ENCODE peak calls at places on chromosomes 11 and 22, in eight cellular contexts. X is GM12878, S is HepG2, J is HCT116, D is GM23338, N is K562, F is Panc1, O is upper lobe of left lung. B is an unnamed sample.

GRCh38 chr11:12356944-12357655 is 20.3 kb upstream of the PARVA start:
- ATAC-seq in D (peak), J (no peak), S (no peak), O (no peak), X (no peak), N (no peak), F (no peak), B (no peak)

GRCh38 chr22:39223091-39223710 is 21.6 kb downstream of the PDGFB start:
- ATAC-seq in O (no peak), N (no peak), D (no peak), S (no peak), X (no peak), J (no peak), F (no peak), B (no peak)

GRCh38 chr11:63491614-63492372 is 826 bp upstream of the PLAAT5 start:
- ATAC-seq in S (peak), F (peak), D (no peak), N (peak), J (no peak), O (peak), X (no peak), B (no peak)

GRCh38 chr11:129435499-129436245 is 60.0 kb downstream of the BARX2 start:
- ATAC-seq in N (no peak), O (no peak), X (no peak), S (no peak), F (no peak), J (no peak), D (no peak), B (no peak)

GRCh38 chr11:10075141-10075540 is 218.9 kb downstream of the SBF2 start:
- ATAC-seq in X (no peak), J (no peak), D (no peak), S (no peak), N (no peak), O (no peak), F (no peak), B (no peak)

GRCh38 chr11:7893792-7894191 is 37.3 kb downstream of the OR10A6 start:
- ATAC-seq in F (no peak), D (no peak), S (no peak), X (no peak), N (no peak), O (peak), J (no peak), B (no peak)

GRCh38 chr11:10503777-10504176 is 37.2 kb downstream of the RNF141 start:
- ATAC-seq in D (no peak), F (no peak), X (no peak), J (no peak), N (no peak), S (no peak), O (no peak), B (no peak)

GRCh38 chr11:48109046-48109666 is 107.5 kb upstream of the OR4B1 start:
- ATAC-seq in X (peak), N (peak), O (peak), D (peak), S (peak), J (peak), F (peak), B (peak)

GRCh38 chr22:50102946-50103345 is 13.1 kb downstream of the MOV10L1 start:
- ATAC-seq in O (peak), N (peak), F (no peak), D (peak), S (peak), J (peak), X (peak), B (no peak)

GRCh38 chr22:29503811-29504372 is 23.9 kb downstream of the NEFH start:
- ATAC-seq in N (peak), J (no peak), X (no peak), S (no peak), F (no peak), O (no peak), D (no peak), B (no peak)

GRCh38 chr11:27473017-27473406 is 422 bp upstream of the LGR4 start:
- ATAC-seq in D (peak), N (peak), J (no peak), X (no peak), O (no peak), S (peak), F (no peak), B (peak)

GRCh38 chr11:73989156-73989555 is 6.5 kb upstream of the UCP2 start:
- ATAC-seq in J (no peak), S (no peak), D (no peak), O (no peak), F (no peak), N (peak), X (no peak), B (no peak)
- TF ChIP-seq POLR2AphosphoS5 in J (no peak), S (no peak), D (no peak), O (no peak), F (no peak), N (no peak), X (no peak), B (no peak)

DNA sequence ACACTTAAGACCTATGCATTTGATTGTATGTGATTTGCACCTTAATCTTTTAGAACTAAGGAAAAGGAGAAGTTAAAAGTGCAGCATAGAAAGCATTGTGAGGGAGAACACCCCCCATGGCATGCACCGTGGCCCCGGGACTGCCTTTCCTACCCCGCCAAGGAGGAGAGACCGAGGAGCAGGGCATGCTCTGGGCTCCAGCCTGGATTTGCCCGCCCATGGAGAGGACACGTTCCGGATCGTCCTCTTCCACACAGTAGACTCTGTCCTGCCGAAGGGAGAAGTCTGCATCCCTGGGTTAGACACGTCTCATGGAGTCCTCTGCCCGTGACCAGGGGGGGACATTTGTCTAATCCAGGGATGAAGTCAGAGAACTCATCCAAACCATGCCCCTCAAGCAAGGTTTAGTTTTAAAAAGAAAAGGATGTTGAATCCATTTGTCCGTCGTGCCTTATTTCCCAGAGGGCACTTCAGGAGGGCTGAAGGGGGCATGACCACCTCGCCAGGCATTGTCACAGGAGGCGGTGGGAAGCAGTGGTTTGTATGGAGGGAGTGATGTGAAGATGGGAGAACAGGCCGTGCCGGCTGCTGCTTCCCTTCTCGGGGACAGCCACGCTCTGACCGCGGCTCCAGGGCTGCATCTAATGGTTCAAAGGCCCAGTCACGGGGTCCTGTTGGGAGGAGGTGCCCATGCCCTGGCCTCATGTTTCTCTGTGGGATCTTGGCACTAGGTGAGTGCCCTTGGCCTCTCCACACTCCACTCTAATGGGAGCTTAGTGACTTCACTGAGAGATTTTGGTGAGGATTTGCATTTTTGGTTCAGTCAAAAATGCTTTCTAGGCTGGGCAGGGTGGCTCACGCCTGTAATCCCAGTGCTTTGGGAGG is 66.2 kb upstream of the GAL start:
- ATAC-seq in N (no peak), X (no peak), J (peak), O (peak), F (peak), D (peak), S (peak), B (no peak)
- TF ChIP-seq POLR2AphosphoS5 in N (no peak), X (no peak), J (no peak), O (no peak), F (peak), D (no peak), S (no peak), B (no peak)

GRCh38 chr22:23110190-23110921 is 31.4 kb downstream of the RSPH14 start:
- ATAC-seq in J (no peak), F (no peak), N (no peak), O (no peak), X (no peak), D (no peak), S (no peak), B (no peak)
- TF ChIP-seq POLR2AphosphoS5 in J (no peak), F (no peak), N (no peak), O (no peak), X (no peak), D (no peak), S (no peak), B (no peak)

GRCh38 chr11:44453871-44454270 is 111.6 kb upstream of the CD82 start:
- ATAC-seq in F (no peak), O (no peak), S (no peak), J (no peak), D (no peak), X (no peak), N (no peak), B (no peak)
- TF ChIP-seq POLR2AphosphoS5 in F (no peak), O (no peak), S (no peak), J (no peak), D (no peak), X (no peak), N (no peak), B (no peak)

DNA sequence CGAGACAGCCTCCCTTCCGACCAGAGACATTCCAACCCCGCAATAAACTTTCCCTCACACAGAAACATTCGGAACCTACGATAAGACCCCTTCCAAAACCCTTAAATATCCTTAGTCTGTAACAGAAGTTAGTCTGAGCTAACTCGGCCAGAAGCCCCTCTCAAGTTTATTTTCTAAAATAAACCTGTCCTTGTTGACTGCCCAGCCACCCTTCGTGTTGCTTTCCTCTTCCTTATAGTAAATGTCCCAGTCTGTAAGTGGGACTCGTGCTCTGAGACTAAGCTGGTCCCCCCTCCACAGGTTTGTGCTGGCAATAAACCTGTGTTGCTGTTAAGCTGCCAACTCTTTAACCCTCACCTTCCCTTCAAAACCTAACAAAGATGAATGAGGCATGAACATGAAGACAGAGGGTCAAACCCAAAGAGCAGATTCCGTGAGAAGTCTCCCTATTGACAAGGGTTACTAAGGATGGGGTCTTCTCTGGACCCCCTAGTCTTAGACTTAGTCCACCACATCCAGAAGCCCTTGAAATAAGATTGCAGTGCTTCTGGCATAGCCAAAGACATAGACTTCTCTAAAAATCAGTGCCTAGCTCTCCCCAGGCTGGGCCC is 18.2 kb downstream of the MIF start:
- ATAC-seq in S (no peak), X (no peak), O (no peak), N (no peak), F (no peak), J (no peak), D (no peak), B (no peak)
- TF ChIP-seq POLR2AphosphoS5 in S (no peak), X (no peak), O (no peak), N (no peak), F (no peak), J (no peak), D (no peak), B (no peak)

DNA sequence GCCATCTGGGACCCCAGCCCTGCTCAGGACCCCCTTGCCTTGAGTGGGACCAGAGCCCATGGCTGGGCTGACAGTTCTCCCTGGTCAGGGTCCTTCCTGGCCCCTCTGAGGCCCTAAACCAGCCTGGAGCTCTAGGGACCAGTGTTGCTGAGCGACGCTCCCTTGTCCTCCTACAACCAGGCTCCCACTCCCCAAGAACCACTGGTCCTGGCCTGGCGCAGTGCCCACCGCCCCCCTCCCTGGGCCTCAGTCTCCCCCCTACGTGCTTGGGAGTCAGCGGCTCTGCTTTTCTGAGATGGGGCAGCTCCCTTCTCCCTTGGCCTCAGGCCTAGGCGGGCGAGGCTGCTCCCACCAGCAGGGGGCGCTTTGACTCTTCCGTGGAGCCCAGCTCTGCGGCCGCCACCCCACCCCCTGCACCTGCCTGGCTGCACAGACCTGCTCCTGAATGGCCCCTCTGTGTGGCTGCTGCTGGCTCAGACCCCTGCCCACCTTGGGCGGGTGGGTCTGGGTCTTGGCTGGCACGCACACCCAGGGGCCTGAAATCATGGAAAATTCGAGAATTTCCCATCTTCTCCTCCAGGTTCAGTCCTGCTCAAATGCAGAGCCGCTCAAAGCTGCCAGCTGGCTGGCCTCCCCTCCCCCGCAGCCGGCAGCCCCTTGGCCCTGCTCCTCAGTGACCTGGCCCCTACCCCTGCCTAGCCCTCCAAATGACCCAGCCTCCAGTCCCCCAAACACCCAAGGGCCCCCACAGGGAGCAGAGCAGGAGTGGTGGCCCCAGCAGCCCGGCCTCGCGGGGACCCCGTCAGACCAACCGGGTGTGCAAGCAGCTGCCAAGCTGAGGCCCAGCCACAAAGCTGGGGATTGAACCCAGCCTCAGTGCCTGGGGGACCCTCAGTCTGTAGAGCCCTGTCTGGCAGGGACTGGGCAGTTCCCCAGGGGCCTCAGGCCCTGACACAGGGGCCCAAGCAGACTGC is 9.1 kb downstream of the PRR33 start:
- ATAC-seq in J (peak), D (peak), O (peak), X (peak), S (peak), N (peak), F (peak), B (peak)
- TF ChIP-seq POLR2AphosphoS5 in J (no peak), D (no peak), O (no peak), X (no peak), S (no peak), N (no peak), F (no peak), B (no peak)

GRCh38 chr11:35390737-35391682 is 28.3 kb downstream of the SLC1A2 start:
- ATAC-seq in X (peak), D (no peak), N (no peak), S (peak), F (peak), J (peak), O (peak), B (no peak)
- TF ChIP-seq POLR2AphosphoS5 in X (no peak), D (no peak), N (no peak), S (no peak), F (no peak), J (no peak), O (no peak), B (no peak)

GRCh38 chr11:46381836-46382643 is 571 bp downstream of the MDK start:
- ATAC-seq in J (peak), O (no peak), F (peak), N (peak), S (peak), D (peak), X (peak), B (no peak)

GRCh38 chr11:46378811-46379482 is 2.5 kb upstream of the MDK start:
- ATAC-seq in O (no peak), X (peak), J (no peak), N (no peak), F (peak), D (no peak), S (no peak), B (no peak)

GRCh38 chr11:46381046-46381835 is at the start of gene MDK:
- ATAC-seq in N (peak), X (peak), S (peak), O (no peak), F (peak), J (peak), D (peak), B (peak)

GRCh38 chr11:46378296-46378695 is 3.2 kb upstream of the MDK start:
- ATAC-seq in J (no peak), N (no peak), S (no peak), O (no peak), F (no peak), D (no peak), X (no peak), B (no peak)

DNA sequence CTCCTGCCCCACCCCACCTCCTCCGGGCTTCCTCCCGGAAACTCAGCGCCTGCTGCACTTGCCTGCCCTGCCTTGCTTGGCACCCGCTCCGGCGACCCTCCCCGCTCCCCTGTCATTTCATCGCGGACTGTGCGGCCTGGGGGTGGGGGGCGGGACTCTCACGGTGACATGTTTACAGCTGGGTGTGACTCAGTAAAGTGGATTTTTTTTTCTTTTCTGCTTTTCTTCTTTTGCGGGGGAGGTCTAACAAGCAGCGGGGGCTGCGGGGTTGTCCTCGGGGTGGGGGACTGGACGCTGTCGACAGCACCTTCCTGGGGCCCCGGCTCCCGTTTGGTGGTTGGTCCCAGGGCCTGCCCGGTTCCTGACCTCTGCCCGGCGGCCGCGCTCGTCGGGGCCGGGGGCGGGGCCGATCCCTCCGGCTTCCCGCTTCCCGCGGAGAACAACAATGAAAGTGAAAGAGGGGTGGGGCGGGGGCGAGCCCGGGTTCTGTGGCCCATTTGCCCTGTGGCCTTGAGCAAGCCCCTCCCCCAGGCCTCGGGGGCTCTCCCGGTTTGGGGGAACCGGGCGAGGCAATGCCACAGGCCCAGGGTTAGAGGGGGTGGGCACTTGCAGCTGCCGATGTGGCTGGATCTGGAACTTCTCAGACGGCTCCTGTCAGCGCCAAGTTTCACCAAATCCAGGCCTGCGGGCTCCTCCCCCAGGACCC is 976 bp upstream of the MDK start:
- ATAC-seq in J (peak), X (peak), S (peak), F (peak), D (peak), O (peak), N (peak), B (peak)
- TF ChIP-seq POLR2AphosphoS5 in J (no peak), X (no peak), S (no peak), F (no peak), D (no peak), O (peak), N (no peak), B (no peak)

DNA sequence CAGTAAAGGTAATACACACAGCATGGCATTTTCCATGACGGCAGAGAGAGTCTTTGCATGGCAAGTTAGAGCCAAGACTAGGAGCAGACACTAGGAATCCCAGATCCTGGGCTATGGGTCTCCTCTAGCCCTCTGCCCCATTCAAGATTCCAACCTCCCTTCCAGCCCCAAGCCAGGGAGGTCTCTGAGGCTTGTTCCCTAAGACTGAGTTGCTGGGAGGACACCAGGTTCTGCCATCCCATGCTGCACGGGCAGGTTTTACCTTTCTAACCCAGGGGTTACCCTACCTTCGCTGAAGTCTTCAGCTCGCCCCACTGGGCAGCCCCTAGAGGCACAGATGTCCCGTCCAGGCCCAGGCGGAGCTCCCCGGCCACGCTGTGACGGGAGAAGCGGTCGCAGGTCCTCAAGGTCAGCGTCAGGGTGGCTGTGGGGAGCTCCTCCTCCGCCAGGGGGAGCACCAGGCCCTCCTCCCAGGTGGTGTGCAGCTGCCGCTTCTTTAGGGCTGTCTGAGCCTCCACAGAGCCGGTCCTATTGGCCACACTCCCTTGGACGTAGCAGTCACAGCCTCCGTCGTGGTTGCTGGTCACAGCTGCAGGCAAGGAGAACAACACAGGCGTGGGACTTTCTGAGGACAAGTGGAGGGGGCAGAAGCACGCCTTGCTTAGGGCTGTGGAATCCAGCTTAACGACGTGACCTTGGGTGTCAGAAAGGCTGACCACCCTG is 33.8 kb downstream of the SYT13 start:
- ATAC-seq in J (peak), O (peak), F (peak), N (peak), X (peak), D (peak), S (peak), B (peak)
- TF ChIP-seq POLR2AphosphoS5 in J (peak), O (no peak), F (no peak), N (no peak), X (no peak), D (no peak), S (no peak), B (no peak)

DNA sequence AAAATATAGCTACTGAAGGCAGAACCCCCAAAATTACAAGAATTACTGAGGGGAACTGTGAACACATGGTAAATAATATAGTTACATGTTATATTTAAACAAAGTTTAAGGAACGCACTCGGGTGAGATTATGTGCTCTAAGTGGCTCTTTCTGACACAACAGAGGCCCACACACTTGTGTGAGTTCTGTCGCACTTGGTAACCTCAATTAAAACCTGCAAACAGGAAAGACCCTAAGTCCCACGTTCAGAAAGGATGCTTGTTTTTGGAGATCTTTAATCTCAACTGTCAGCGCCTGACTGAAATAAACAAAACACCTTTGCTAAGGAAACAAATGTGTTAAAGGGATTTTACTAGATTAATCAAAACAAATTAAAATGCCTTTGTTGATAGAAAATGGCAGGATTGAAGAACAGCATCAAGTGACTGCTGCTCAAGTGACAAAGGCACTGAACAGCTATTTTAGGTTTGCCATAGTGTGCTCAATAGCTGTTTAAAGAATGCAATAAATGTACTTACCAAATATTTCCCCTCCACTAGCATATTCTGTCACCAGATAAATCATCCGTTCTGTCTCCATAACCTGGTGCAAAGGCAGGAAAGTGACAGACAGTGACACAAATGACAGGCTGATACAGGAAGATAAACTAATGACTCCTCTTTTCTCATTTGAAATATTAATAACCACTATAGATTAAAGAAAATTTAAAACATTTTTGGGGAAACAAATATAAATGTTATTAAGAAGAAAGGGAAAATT is 116.3 kb upstream of the APOA1 start:
- ATAC-seq in J (no peak), N (no peak), D (no peak), S (no peak), X (no peak), F (no peak), O (no peak), B (no peak)
- TF ChIP-seq POLR2AphosphoS5 in J (no peak), N (no peak), D (no peak), S (no peak), X (no peak), F (no peak), O (no peak), B (no peak)